ENCODE peak calls at places on chromosomes 5 and 9, in seven cellular contexts. H, F, E, U, R, N and J are unnamed samples.

GRCh38 chr5:62354028-62354874 is 48.2 kb downstream of the KIF2A start:
- DNase-seq in F (peak; percentile 79), N (no peak), E (peak; percentile 62), H (peak; percentile 1), R (no peak), U (no peak), J (peak; percentile 55)

GRCh38 chr5:135481908-135482307 is 29.8 kb upstream of the TIFAB start:
- DNase-seq in H (no peak), R (no peak), U (no peak), N (no peak), E (no peak), F (no peak), J (no peak)

GRCh38 chr5:88503065-88503394 is 234.4 kb upstream of the TMEM161B start:
- DNase-seq in E (no peak), N (no peak), R (no peak), H (no peak), F (peak; percentile 2), U (no peak), J (no peak)

GRCh38 chr9:124392855-124393460 is 22.3 kb downstream of the PSMB7 start:
- DNase-seq in R (peak; percentile 26), N (no peak), E (peak; percentile 93), U (no peak), H (no peak), F (no peak), J (no peak)

GRCh38 chr9:20732118-20732517 is 48.1 kb downstream of the FOCAD start:
- DNase-seq in H (no peak), R (no peak), N (no peak), E (peak; percentile 83), F (no peak), U (no peak), J (no peak)

GRCh38 chr9:134357631-134358025 is 31.4 kb downstream of the RXRA start:
- DNase-seq in U (no peak), H (no peak), N (no peak), E (no peak), F (no peak), R (no peak), J (no peak)

GRCh38 chr9:79682076-79682736 is 110.4 kb downstream of the TLE4 start:
- DNase-seq in R (no peak), E (no peak), F (no peak), H (no peak), N (no peak), U (no peak), J (no peak)

GRCh38 chr5:132103969-132104391 is 30.4 kb downstream of the CSF2 start:
- DNase-seq in F (peak; percentile 77), H (no peak), E (no peak), N (no peak), U (no peak), R (no peak), J (peak; percentile 67)

GRCh38 chr5:124102491-124102890 is 590.5 kb downstream of the CSNK1G3 start:
- DNase-seq in E (no peak), R (no peak), U (no peak), N (no peak), H (no peak), F (no peak), J (no peak)

GRCh38 chr5:143008809-143009521 is 238.8 kb downstream of the ARHGAP26 start:
- DNase-seq in F (peak; percentile 91), R (no peak), E (peak; percentile 97), U (peak; percentile 83), H (no peak), N (peak; percentile 63), J (peak; percentile 96)

GRCh38 chr9:126822278-126822677 is 17.4 kb downstream of the ZBTB43 start:
- DNase-seq in F (no peak), R (no peak), U (no peak), H (no peak), E (no peak), N (no peak), J (no peak)

GRCh38 chr9:136614372-136614922 is 48.3 kb upstream of the EGFL7 start:
- DNase-seq in F (no peak), E (peak; percentile 47), R (no peak), H (no peak), N (no peak), U (no peak), J (no peak)

GRCh38 chr5:147073098-147073497 is 161.7 kb upstream of the STK32A start:
- DNase-seq in R (no peak), F (no peak), N (no peak), H (no peak), E (no peak), U (no peak), J (no peak)

GRCh38 chr9:123834218-123834906 is 95.6 kb downstream of the DENND1A start:
- DNase-seq in R (no peak), F (no peak), N (no peak), H (no peak), U (no peak), E (no peak), J (no peak)

GRCh38 chr5:33315170-33315569 is 125.6 kb upstream of the TARS1 start:
- DNase-seq in U (no peak), R (no peak), H (no peak), F (no peak), N (no peak), E (no peak), J (no peak)

GRCh38 chr5:180313677-180314076 is 21.8 kb upstream of the MAPK9 start:
- DNase-seq in N (no peak), F (no peak), U (peak; percentile 87), R (no peak), H (peak; percentile 92), E (no peak), J (no peak)

GRCh38 chr5:147223951-147224791 is 10.7 kb upstream of the STK32A start:
- DNase-seq in F (peak; percentile 7), N (no peak), U (no peak), R (no peak), E (peak; percentile 52), H (peak; percentile 4), J (peak; percentile 45)

GRCh38 chr5:142584843-142585242 is 101.0 kb downstream of the FGF1 start:
- DNase-seq in H (no peak), F (no peak), U (no peak), E (peak; percentile 11), R (no peak), N (no peak), J (no peak)

GRCh38 chr5:126531543-126532120 is 63.4 kb downstream of the ALDH7A1 start:
- DNase-seq in R (peak; percentile 22), F (no peak), U (no peak), H (no peak), E (no peak), N (no peak), J (no peak)

GRCh38 chr5:170390472-170390871 is 1.3 kb upstream of the KCNMB1 start:
- DNase-seq in U (no peak), E (no peak), F (peak; percentile 62), N (no peak), H (no peak), R (no peak), J (peak; percentile 54)

GRCh38 chr9:89911721-89912604 is 307.2 kb downstream of the GADD45G start:
- DNase-seq in N (no peak), E (no peak), U (no peak), H (no peak), R (no peak), F (no peak), J (no peak)

GRCh38 chr5:170591055-170591454 is 87.2 kb downstream of the KCNIP1 start:
- DNase-seq in U (no peak), E (no peak), N (no peak), R (no peak), H (no peak), F (no peak), J (no peak)

GRCh38 chr9:86389648-86390047 is 35.4 kb upstream of the TUT7 start:
- DNase-seq in R (no peak), H (no peak), F (no peak), N (no peak), U (no peak), E (no peak), J (no peak)

GRCh38 chr9:22682536-22683392 is 236.1 kb downstream of the DMRTA1 start:
- DNase-seq in E (peak; percentile 93), R (no peak), N (no peak), U (no peak), F (no peak), H (no peak), J (peak; percentile 14)

GRCh38 chr9:89791754-89792153 is 186.9 kb downstream of the GADD45G start:
- DNase-seq in E (no peak), N (no peak), F (no peak), R (no peak), U (no peak), H (no peak), J (no peak)